ENCODE peak calls at places on chromosomes 1 and 21, in ten cellular contexts. H is EL, L is fibroblast of pulmonary artery, Y is NCI-H748 treated with DMSO at 0.1 percent for 48 hours, N is endothelial cell, F is GM23338, I is NCI-H1105 treated with DMSO at 0.1 percent for 48 hours, P is DMS153, E is NCI-H1694, K is NCI-H2107. A is an unnamed sample.

GRCh38 chr1:108661030-108661609 is at the start of gene HENMT1:
- DNase-seq in H (peak), L (peak), Y (no peak), N (peak), F (peak), I (no peak), P (no peak), E (no peak), K (no peak), A (peak)

GRCh38 chr1:1132042-1132927 is 16.4 kb upstream of the C1orf159 start:
- DNase-seq in H (no peak), L (no peak), Y (no peak), N (no peak), F (no peak), I (no peak), P (no peak), E (no peak), K (no peak), A (no peak)

GRCh38 chr1:38436749-38437148 is 390.2 kb upstream of the POU3F1 start:
- DNase-seq in H (no peak), L (no peak), Y (no peak), N (no peak), F (no peak), I (no peak), P (no peak), E (no peak), K (no peak), A (no peak)

GRCh38 chr1:162019006-162019405 is 4.7 kb downstream of the OLFML2B start:
- DNase-seq in H (peak), L (peak), Y (peak), N (no peak), F (no peak), I (peak), P (peak), E (peak), K (peak), A (peak)

GRCh38 chr1:232252719-232253118 is 377.2 kb downstream of the SIPA1L2 start:
- DNase-seq in H (no peak), L (no peak), Y (no peak), N (no peak), F (peak), I (no peak), P (no peak), E (no peak), K (no peak), A (no peak)

GRCh38 chr1:201885531-201886075 is 3.1 kb upstream of the SHISA4 start:
- DNase-seq in H (peak), L (peak), Y (no peak), N (no peak), F (no peak), I (no peak), P (no peak), E (no peak), K (no peak), A (peak)

GRCh38 chr1:164688791-164689190 is 129.8 kb downstream of the PBX1 start:
- DNase-seq in H (no peak), L (no peak), Y (no peak), N (no peak), F (no peak), I (no peak), P (peak), E (no peak), K (no peak), A (no peak)

GRCh38 chr1:226349081-226349480 is 40.1 kb upstream of the LIN9 start:
- DNase-seq in H (no peak), L (no peak), Y (no peak), N (no peak), F (no peak), I (no peak), P (no peak), E (no peak), K (no peak), A (no peak)

GRCh38 chr1:167289063-167289442 is 68.4 kb downstream of the POU2F1 start:
- DNase-seq in H (no peak), L (no peak), Y (no peak), N (no peak), F (no peak), I (no peak), P (no peak), E (no peak), K (no peak), A (no peak)

GRCh38 chr21:33434770-33435360 is 31.7 kb downstream of the IFNGR2 start:
- DNase-seq in H (peak), L (peak), Y (no peak), N (no peak), F (no peak), I (no peak), P (no peak), E (no peak), K (no peak), A (peak)

GRCh38 chr1:167472729-167473529 is 45.4 kb downstream of the CD247 start:
- DNase-seq in H (no peak), L (no peak), Y (no peak), N (no peak), F (no peak), I (no peak), P (no peak), E (no peak), K (no peak), A (no peak)

GRCh38 chr1:75725256-75725655 is 747 bp downstream of the ACADM start:
- DNase-seq in H (peak), L (peak), Y (no peak), N (no peak), F (no peak), I (no peak), P (no peak), E (no peak), K (no peak), A (peak)

GRCh38 chr21:42171091-42172053 is 47.6 kb upstream of the ABCG1 start:
- DNase-seq in H (no peak), L (no peak), Y (peak), N (no peak), F (no peak), I (peak), P (peak), E (no peak), K (no peak), A (no peak)

GRCh38 chr1:87942165-87942564 is 613.5 kb downstream of the LMO4 start:
- DNase-seq in H (no peak), L (peak), Y (no peak), N (no peak), F (no peak), I (no peak), P (no peak), E (no peak), K (no peak), A (peak)

GRCh38 chr21:36891692-36892091 is 74.8 kb downstream of the HLCS start:
- DNase-seq in H (no peak), L (no peak), Y (no peak), N (no peak), F (no peak), I (no peak), P (no peak), E (no peak), K (no peak), A (peak)

GRCh38 chr1:171257207-171258052 is 9.1 kb downstream of the FMO1 start:
- DNase-seq in H (peak), L (peak), Y (no peak), N (no peak), F (no peak), I (peak), P (no peak), E (no peak), K (no peak), A (peak)

GRCh38 chr1:246588322-246588721 is 22.1 kb downstream of the CNST start:
- DNase-seq in H (peak), L (peak), Y (no peak), N (no peak), F (no peak), I (no peak), P (no peak), E (no peak), K (no peak), A (no peak)

GRCh38 chr1:181044449-181044966 is 10.7 kb downstream of the MR1 start:
- DNase-seq in H (peak), L (peak), Y (no peak), N (no peak), F (no peak), I (no peak), P (no peak), E (no peak), K (no peak), A (peak)

GRCh38 chr1:2406451-2407041 is 5.8 kb downstream of the PEX10 start:
- DNase-seq in H (no peak), L (no peak), Y (no peak), N (no peak), F (no peak), I (no peak), P (no peak), E (no peak), K (no peak), A (no peak)

GRCh38 chr1:201305815-201306214 is 22.5 kb downstream of the PKP1 start:
- DNase-seq in H (no peak), L (no peak), Y (no peak), N (no peak), F (no peak), I (no peak), P (peak), E (no peak), K (no peak), A (no peak)